ENCODE peak calls at places on chromosomes 1 and 21, in nine cellular contexts. H is PC-3, T is HCT116, P is GM23338, S is SK-N-SH, Z is hepatocyte, E is neural progenitor cell, X is OCI-LY7, C is MM.1S. A is an unnamed sample.

GRCh38 chr1:12601690-12602632 is 16.0 kb downstream of the DHRS3 start:
- DNase-seq in E (peak), P (peak), Z (peak), X (no peak), H (peak), T (peak), C (no peak), S (peak), A (no peak)

GRCh38 chr1:242184955-242185354 is 186.1 kb upstream of the MAP1LC3C start:
- DNase-seq in X (no peak), S (no peak), H (no peak), T (no peak), P (no peak), Z (no peak), E (no peak), C (no peak), A (no peak)

GRCh38 chr1:25062621-25063255 is 132.7 kb upstream of the RUNX3 start:
- DNase-seq in H (no peak), X (no peak), E (no peak), S (no peak), C (no peak), P (no peak), Z (no peak), T (no peak), A (no peak)

GRCh38 chr1:153647375-153647714 is 11.2 kb upstream of the SNAPIN start:
- DNase-seq in C (no peak), S (no peak), X (no peak), P (peak), Z (no peak), E (no peak), T (no peak), H (no peak), A (no peak)

GRCh38 chr1:116671835-116672234 is 4.3 kb upstream of the IGSF3 start:
- DNase-seq in H (peak), E (no peak), C (no peak), T (no peak), X (no peak), P (no peak), S (no peak), Z (no peak), A (no peak)

GRCh38 chr1:231338270-231339128 is at the start of gene SPRTN:
- DNase-seq in P (peak), S (peak), Z (no peak), X (peak), T (no peak), C (no peak), H (peak), E (peak), A (peak)

GRCh38 chr21:20024727-20025126 is 973.5 kb upstream of the NCAM2 start:
- DNase-seq in T (no peak), Z (no peak), S (no peak), H (no peak), X (no peak), P (no peak), C (no peak), E (no peak), A (no peak)

GRCh38 chr1:20552728-20553571 is 577 bp downstream of the FAM43B start:
- DNase-seq in T (no peak), S (peak), C (no peak), X (no peak), Z (peak), E (peak), P (peak), H (peak), A (peak)

GRCh38 chr1:61930246-61930645 is 188.0 kb downstream of the PATJ start:
- DNase-seq in S (no peak), T (no peak), E (no peak), Z (no peak), P (no peak), C (no peak), X (no peak), H (no peak), A (no peak)

GRCh38 chr1:112402682-112403643 is 6.9 kb downstream of the CTTNBP2NL start:
- DNase-seq in H (no peak), Z (no peak), E (no peak), P (no peak), T (no peak), C (no peak), S (no peak), X (no peak), A (peak)

GRCh38 chr1:170196490-170196889 is 50.7 kb downstream of the NTMT2 start:
- DNase-seq in C (no peak), H (no peak), Z (no peak), X (no peak), T (no peak), E (no peak), S (no peak), P (no peak), A (no peak)

GRCh38 chr21:38956791-38957571 is 151.3 kb downstream of the ETS2 start:
- DNase-seq in P (no peak), S (no peak), Z (peak), C (no peak), H (no peak), T (no peak), E (no peak), X (no peak), A (peak)

GRCh38 chr1:101233495-101233894 is 3.3 kb upstream of the S1PR1 start:
- DNase-seq in S (no peak), T (no peak), E (no peak), P (no peak), X (no peak), H (no peak), C (no peak), Z (no peak), A (peak)

GRCh38 chr1:77395051-77395450 is 113.2 kb downstream of the AK5 start:
- DNase-seq in Z (no peak), C (no peak), H (peak), S (no peak), E (no peak), P (no peak), X (no peak), T (no peak), A (peak)

GRCh38 chr1:172834609-172835008 is 175.7 kb downstream of the FASLG start:
- DNase-seq in Z (no peak), C (no peak), X (no peak), P (no peak), S (no peak), H (no peak), T (no peak), E (no peak), A (no peak)

GRCh38 chr1:226643701-226644540 is 95.2 kb downstream of the ITPKB start:
- DNase-seq in X (peak), H (no peak), E (no peak), P (no peak), C (no peak), S (no peak), T (no peak), Z (no peak), A (no peak)

GRCh38 chr1:160539896-160540858 is 17.1 kb upstream of the SLAMF6 start:
- DNase-seq in P (no peak), H (no peak), X (peak), T (no peak), Z (peak), S (no peak), E (no peak), C (peak), A (no peak)

GRCh38 chr1:46614604-46614984 is 2.0 kb downstream of the MOB3C start:
- DNase-seq in E (no peak), H (no peak), T (no peak), S (no peak), C (no peak), Z (no peak), P (no peak), X (no peak), A (no peak)

GRCh38 chr1:115291731-115292130 is 46.3 kb downstream of the NGF start:
- DNase-seq in E (no peak), H (no peak), P (no peak), Z (no peak), S (no peak), C (no peak), X (no peak), T (no peak), A (no peak)

GRCh38 chr1:209526137-209526536 is 57.4 kb upstream of the CAMK1G start:
- DNase-seq in H (peak), E (no peak), T (no peak), Z (no peak), C (no peak), P (no peak), X (no peak), S (no peak), A (no peak)

GRCh38 chr1:228341450-228341813 is 65.2 kb downstream of the TRIM11 start:
- DNase-seq in C (no peak), H (no peak), T (no peak), E (no peak), Z (no peak), S (no peak), P (no peak), X (no peak), A (no peak)

GRCh38 chr21:29091032-29091431 is 17.6 kb upstream of the CCT8 start:
- DNase-seq in Z (no peak), S (no peak), C (no peak), X (no peak), E (no peak), H (peak), P (no peak), T (no peak), A (peak)

GRCh38 chr1:45530632-45531135 is 9.0 kb upstream of the PRDX1 start:
- DNase-seq in X (no peak), C (no peak), S (no peak), H (no peak), E (no peak), T (no peak), Z (no peak), P (no peak), A (no peak)

GRCh38 chr1:235277709-235278108 is 50.3 kb downstream of the ARID4B start:
- DNase-seq in C (no peak), S (no peak), P (no peak), H (no peak), T (no peak), X (no peak), Z (no peak), E (no peak), A (peak)

GRCh38 chr1:234899041-234899787 is 229.4 kb downstream of the TOMM20 start:
- DNase-seq in S (no peak), X (no peak), E (no peak), P (no peak), C (no peak), Z (peak), T (no peak), H (peak), A (peak)

GRCh38 chr1:190262538-190262937 is 215.1 kb downstream of the BRINP3 start:
- DNase-seq in C (no peak), S (no peak), X (no peak), E (no peak), Z (no peak), T (no peak), H (peak), P (no peak), A (no peak)

GRCh38 chr1:235503333-235504121 is 725 bp downstream of the B3GALNT2 start:
- DNase-seq in X (peak), H (peak), C (peak), S (peak), E (peak), P (peak), Z (peak), T (no peak), A (peak)

GRCh38 chr1:228900099-228900965 is 165.1 kb downstream of the RHOU start:
- DNase-seq in T (no peak), Z (peak), P (no peak), S (peak), C (no peak), H (no peak), X (no peak), E (no peak), A (no peak)

GRCh38 chr1:64569376-64569775 is 99.4 kb downstream of the CACHD1 start:
- DNase-seq in C (no peak), P (no peak), Z (no peak), X (no peak), T (no peak), H (no peak), S (no peak), E (no peak), A (no peak)

GRCh38 chr1:111658622-111659021 is 39.0 kb downstream of the RAP1A start:
- DNase-seq in X (no peak), T (no peak), C (no peak), Z (no peak), S (no peak), H (no peak), E (no peak), P (no peak), A (no peak)

GRCh38 chr1:20114021-20114648 is 5.2 kb downstream of the PLA2G2D start:
- DNase-seq in P (no peak), E (no peak), T (no peak), C (no peak), X (no peak), S (no peak), Z (no peak), H (no peak), A (no peak)

GRCh38 chr1:27360159-27361043 is 6.4 kb downstream of the MAP3K6 start:
- DNase-seq in E (peak), H (no peak), S (no peak), P (peak), X (no peak), T (no peak), C (no peak), Z (peak), A (no peak)

GRCh38 chr1:245807306-245807705 is 652.5 kb downstream of the KIF26B start:
- DNase-seq in E (no peak), Z (no peak), S (no peak), C (no peak), X (peak), T (no peak), P (no peak), H (no peak), A (peak)

GRCh38 chr1:154765970-154766369 is 104.1 kb downstream of the KCNN3 start:
- DNase-seq in E (peak), P (peak), H (peak), T (peak), C (peak), Z (peak), X (peak), S (peak), A (peak)

GRCh38 chr1:192474080-192474683 is 101.4 kb upstream of the RGS1 start:
- DNase-seq in T (no peak), E (peak), Z (peak), P (peak), X (peak), S (peak), H (peak), C (peak), A (peak)

GRCh38 chr1:17307946-17308345 is at the start of gene PADI4:
- DNase-seq in S (no peak), Z (no peak), H (no peak), C (no peak), E (no peak), X (no peak), P (no peak), T (no peak), A (no peak)
- H3K27ac ChIP-seq in S (no peak), Z (no peak), H (no peak), C (no peak), E (no peak), X (no peak), P (no peak), T (no peak), A (no peak)

DNA sequence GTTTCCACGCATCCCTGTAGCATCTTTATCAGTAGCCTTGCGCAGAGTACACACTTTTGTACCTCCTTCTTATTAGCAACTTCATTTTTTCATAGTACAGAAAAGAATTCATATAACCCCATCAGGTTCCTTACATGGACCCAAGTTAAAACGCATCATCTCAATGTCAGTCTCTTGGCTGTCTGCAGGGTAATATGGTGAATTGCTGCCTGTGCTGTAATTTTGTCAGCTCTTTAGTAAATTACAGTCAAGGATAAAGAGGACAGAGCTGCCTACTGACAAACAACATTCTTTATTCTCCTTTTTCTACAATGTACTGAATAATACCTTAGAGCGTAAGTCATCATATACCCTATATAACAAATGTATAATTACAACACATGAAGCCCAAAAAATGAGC is 222.5 kb downstream of the MRPL39 start:
- DNase-seq in H (no peak), E (no peak), T (no peak), X (no peak), P (no peak), Z (no peak), C (no peak), S (no peak), A (no peak)
- H3K4me2 ChIP-seq in H (no peak), E (no peak), T (no peak), X (no peak), P (no peak), Z (no peak), C (no peak), S (no peak), A (no peak)

GRCh38 chr1:202320081-202320405 is 21.7 kb downstream of the UBE2T start:
- DNase-seq in H (no peak), T (no peak), Z (no peak), E (no peak), P (no peak), X (no peak), C (no peak), S (no peak), A (no peak)

GRCh38 chr1:202316186-202316585 is 25.6 kb downstream of the UBE2T start:
- DNase-seq in C (no peak), S (no peak), H (no peak), T (no peak), P (no peak), X (no peak), Z (no peak), E (no peak), A (no peak)

GRCh38 chr1:202315576-202316168 is 26.1 kb downstream of the UBE2T start:
- DNase-seq in X (peak), E (peak), P (peak), H (peak), Z (peak), S (peak), C (peak), T (peak), A (peak)

GRCh38 chr1:202317941-202318925 is 23.5 kb downstream of the UBE2T start:
- DNase-seq in H (no peak), T (no peak), S (no peak), P (no peak), X (no peak), E (no peak), C (no peak), Z (no peak), A (no peak)

GRCh38 chr1:202319381-202320080 is 22.2 kb downstream of the UBE2T start:
- DNase-seq in S (no peak), Z (no peak), E (no peak), T (no peak), X (no peak), P (no peak), H (no peak), C (no peak), A (no peak)
- TF ChIP-seq EZH2phosphoT487 in S (no peak), Z (no peak), E (no peak), T (no peak), X (no peak), P (no peak), H (no peak), C (no peak), A (no peak)

GRCh38 chr1:194067772-194068171 is 881.4 kb upstream of the B3GALT2 start:
- DNase-seq in X (no peak), E (no peak), P (no peak), H (no peak), T (no peak), S (no peak), Z (no peak), C (no peak), A (no peak)

GRCh38 chr1:194069831-194070218 is 883.4 kb upstream of the B3GALT2 start:
- DNase-seq in X (no peak), H (no peak), S (no peak), C (no peak), P (no peak), Z (no peak), T (no peak), E (no peak), A (no peak)

GRCh38 chr1:194071200-194071599 is 884.8 kb upstream of the B3GALT2 start:
- DNase-seq in H (no peak), S (peak), X (no peak), P (no peak), C (no peak), E (no peak), T (no peak), Z (no peak), A (no peak)

GRCh38 chr1:194069168-194069830 is 882.9 kb upstream of the B3GALT2 start:
- DNase-seq in P (no peak), H (no peak), Z (peak), C (no peak), T (no peak), S (no peak), X (no peak), E (no peak), A (no peak)

GRCh38 chr1:194068444-194069167 is 882.2 kb upstream of the B3GALT2 start:
- DNase-seq in T (no peak), C (no peak), X (no peak), H (no peak), P (no peak), S (no peak), Z (no peak), E (no peak), A (no peak)
- H3K27ac ChIP-seq in T (no peak), C (no peak), X (no peak), H (no peak), P (no peak), S (no peak), Z (no peak), E (no peak), A (no peak)

GRCh38 chr1:6463120-6463412 is 2.9 kb downstream of the TNFRSF25 start:
- DNase-seq in S (no peak), E (no peak), Z (no peak), X (no peak), T (no peak), C (no peak), H (no peak), P (no peak), A (no peak)

GRCh38 chr1:6461237-6461530 is 4.8 kb downstream of the TNFRSF25 start:
- DNase-seq in E (no peak), T (no peak), S (no peak), Z (no peak), C (no peak), X (no peak), P (no peak), H (no peak), A (peak)

GRCh38 chr1:6462412-6463119 is 3.4 kb downstream of the TNFRSF25 start:
- DNase-seq in C (no peak), E (no peak), S (no peak), X (no peak), P (no peak), H (no peak), Z (no peak), T (no peak), A (no peak)

GRCh38 chr1:6460349-6461236 is 5.4 kb downstream of the TNFRSF25 start:
- DNase-seq in X (no peak), S (no peak), C (no peak), E (no peak), P (no peak), T (no peak), H (no peak), Z (no peak), A (no peak)

DNA sequence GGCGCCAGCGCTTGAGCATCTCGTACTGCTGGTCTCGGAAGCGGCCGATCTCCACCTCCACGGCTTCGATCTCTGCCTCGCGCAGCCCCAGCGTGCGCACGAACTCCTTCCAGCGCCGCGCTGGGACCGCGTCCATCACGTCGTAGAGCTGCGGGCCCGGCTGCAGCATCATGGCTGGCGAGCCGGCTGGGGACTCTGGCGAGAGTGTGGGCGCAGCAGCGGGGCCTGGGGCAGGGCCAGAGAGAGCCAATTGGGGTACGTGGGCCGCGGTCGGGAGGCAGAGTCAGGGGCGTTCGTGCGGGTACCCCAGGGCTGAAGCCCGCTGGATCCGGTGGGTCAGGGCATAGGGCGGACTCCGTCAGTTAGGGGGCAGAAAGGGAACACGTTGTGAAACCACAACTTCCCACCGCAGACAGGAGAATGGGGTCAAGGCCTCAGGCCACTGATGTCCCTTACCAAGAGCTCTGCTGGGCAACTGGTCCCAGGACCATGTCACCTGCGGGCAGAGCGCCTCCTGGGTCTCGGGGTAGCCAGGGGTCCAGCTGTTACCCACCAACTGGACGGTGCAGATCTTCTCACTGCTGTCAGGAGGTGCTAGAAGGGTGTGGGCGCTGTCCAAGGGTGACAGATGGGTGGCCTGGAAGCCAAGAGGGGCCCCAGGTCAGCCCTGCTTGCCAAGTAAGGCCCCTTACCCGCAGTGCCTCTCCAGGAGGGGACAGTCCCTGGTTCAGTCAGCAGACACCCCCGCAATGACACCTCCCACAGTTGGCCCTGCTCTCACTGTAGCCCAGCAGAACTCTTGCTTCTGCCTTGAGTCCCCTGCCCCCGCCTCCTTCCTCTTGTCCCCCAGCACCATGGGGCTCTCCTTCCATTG is 4.2 kb downstream of the TNFRSF25 start:
- DNase-seq in S (no peak), C (no peak), P (no peak), T (no peak), H (no peak), X (no peak), Z (no peak), E (no peak), A (no peak)
- H3K4me2 ChIP-seq in S (no peak), C (no peak), P (no peak), T (no peak), H (no peak), X (no peak), Z (no peak), E (no peak), A (no peak)

A was measured in GM23248.